ENCODE peak calls at places on chromosomes 7 and 10, in eight cellular contexts. S is mesendoderm, U is Peyer's patch, X is H1, R is NT2/D1, L is heart right ventricle, M is left ventricle myocardium inferior, C is mucosa of descending colon. Y is an unnamed sample. For H3K36me3 and H3K4me1, the result is how much of the 10 kb centered on the place peaks cover.

GRCh38 chr7:142807855-142808460 is 37.2 kb downstream of the PRSS2 start:
- DNase-seq in U (no peak), L (no peak), S (no peak), X (no peak), C (no peak), R (no peak), M (no peak), Y (no peak)

GRCh38 chr7:22001345-22002004 is 55.8 kb upstream of the CDCA7L start:
- DNase-seq in U (no peak), M (no peak), X (no peak), R (peak), L (peak), C (no peak), S (peak), Y (no peak)

GRCh38 chr10:80191589-80192270 is 13.6 kb downstream of the ANXA11 start:
- DNase-seq in C (peak), M (no peak), S (no peak), U (peak), R (no peak), L (no peak), X (no peak), Y (no peak)

GRCh38 chr10:114642729-114643128 is 15.3 kb downstream of the ABLIM1 start:
- DNase-seq in R (no peak), L (no peak), U (no peak), S (no peak), C (no peak), X (no peak), M (no peak), Y (no peak)

GRCh38 chr7:109462171-109462570 is 892.5 kb downstream of the DNAJB9 start:
- DNase-seq in R (no peak), M (no peak), C (no peak), X (no peak), S (no peak), L (no peak), U (no peak), Y (no peak)

GRCh38 chr10:5975641-5976473 is 1.5 kb downstream of the IL15RA start:
- DNase-seq in M (peak), R (no peak), X (no peak), U (peak), L (peak), S (peak), C (no peak), Y (no peak)

GRCh38 chr7:90595801-90596683 is at the start of gene CDK14:
- DNase-seq in U (peak), C (peak), R (no peak), X (no peak), L (peak), S (peak), M (peak), Y (peak)

GRCh38 chr7:148906707-148907498 is 22.8 kb upstream of the EZH2 start:
- DNase-seq in R (no peak), L (no peak), M (no peak), U (no peak), X (no peak), S (no peak), C (no peak), Y (no peak)

GRCh38 chr10:100731603-100732596 is 13.5 kb upstream of the PAX2 start:
- DNase-seq in L (no peak), M (no peak), R (no peak), X (no peak), C (no peak), U (no peak), S (no peak), Y (no peak)

GRCh38 chr7:148657929-148658328 is 40.8 kb upstream of the CUL1 start:
- DNase-seq in C (no peak), S (no peak), R (no peak), M (no peak), L (no peak), U (no peak), X (no peak), Y (no peak)

GRCh38 chr7:27187158-27187701 is 2.2 kb upstream of the HOXA11 start:
- DNase-seq in L (no peak), M (no peak), S (no peak), X (no peak), U (no peak), R (no peak), C (no peak), Y (no peak)

GRCh38 chr7:66250711-66251110 is 45.6 kb downstream of the TPST1 start:
- DNase-seq in L (no peak), S (no peak), M (no peak), X (no peak), U (no peak), C (no peak), R (no peak), Y (no peak)

GRCh38 chr7:69871213-69871885 is 273.1 kb downstream of the AUTS2 start:
- DNase-seq in X (no peak), U (no peak), M (no peak), C (no peak), L (no peak), R (no peak), S (no peak), Y (no peak)

GRCh38 chr10:3426190-3426845 is 253.7 kb upstream of the PITRM1 start:
- DNase-seq in L (no peak), S (no peak), X (no peak), M (no peak), U (no peak), C (no peak), R (no peak), Y (no peak)

GRCh38 chr10:66455304-66455703 is 470.5 kb upstream of the LRRTM3 start:
- DNase-seq in C (no peak), M (no peak), L (no peak), R (no peak), U (no peak), S (peak), X (no peak), Y (no peak)

GRCh38 chr10:59991661-59992060 is 85.3 kb upstream of the CCDC6 start:
- DNase-seq in L (no peak), S (peak), X (no peak), R (no peak), C (no peak), M (no peak), U (peak), Y (peak)

GRCh38 chr7:25389489-25390106 is 161.3 kb upstream of the NPVF start:
- DNase-seq in R (peak), M (no peak), X (no peak), S (peak), L (peak), C (no peak), U (no peak), Y (no peak)

GRCh38 chr7:44376429-44377133 is 51.2 kb upstream of the CAMK2B start:
- DNase-seq in S (no peak), C (no peak), M (no peak), U (no peak), R (no peak), L (no peak), X (no peak), Y (peak)

GRCh38 chr7:25303380-25304321 is 75.4 kb upstream of the NPVF start:
- DNase-seq in C (no peak), S (peak), L (no peak), M (no peak), X (peak), U (no peak), R (peak), Y (no peak)

GRCh38 chr10:131143425-131144165 is 167.9 kb downstream of the TCERG1L start:
- DNase-seq in L (no peak), M (no peak), S (no peak), C (no peak), R (no peak), X (no peak), U (no peak), Y (no peak)

GRCh38 chr7:26346611-26347200 is 55.0 kb downstream of the SNX10 start:
- DNase-seq in L (no peak), S (no peak), R (no peak), M (no peak), X (no peak), U (no peak), C (peak), Y (no peak)

GRCh38 chr7:27193335-27194001 is 6.4 kb downstream of the HOXA13 start:
- DNase-seq in U (no peak), M (no peak), X (no peak), R (no peak), L (no peak), C (no peak), S (no peak), Y (no peak)

GRCh38 chr10:56537984-56538383 is 176.9 kb upstream of the ZWINT start:
- DNase-seq in R (peak), U (no peak), M (no peak), C (no peak), L (no peak), X (no peak), S (peak), Y (no peak)

DNA sequence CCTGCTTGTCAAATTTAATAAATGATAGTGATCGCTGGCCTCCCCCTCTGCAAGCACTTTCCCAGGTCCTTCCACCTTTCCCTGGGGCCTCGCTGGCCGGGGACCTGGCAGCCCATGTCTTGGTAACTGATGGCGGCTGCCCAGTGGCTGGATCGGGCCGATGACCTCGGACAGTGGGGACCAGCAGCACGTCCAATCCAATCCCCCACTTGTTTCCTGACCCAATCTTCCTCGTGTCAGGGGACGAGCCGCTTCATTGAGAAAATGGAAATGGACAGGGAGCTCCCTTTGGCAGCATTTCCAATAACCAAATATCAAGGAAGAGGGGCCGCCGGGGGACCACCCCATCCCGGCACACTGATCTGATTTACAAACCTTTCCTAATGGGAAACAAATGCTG is 17.2 kb downstream of the EBF3 start:
- DNase-seq in U (peak), L (no peak), C (peak), S (no peak), X (no peak), M (no peak), R (no peak), Y (no peak)
- H3K36me3 ChIP-seq in U (under half), L (under half), C (under half), S (under half), X (under half), M (under half), R (under half), Y (under half)

GRCh38 chr10:133308431-133309110 is at the start of the genes TUBGCP2 and ZNF511:
- DNase-seq in M (peak), S (peak), U (peak), X (no peak), C (peak), R (peak), L (peak), Y (peak)

GRCh38 chr10:133306097-133306476 is 2.6 kb downstream of the TUBGCP2 start:
- DNase-seq in L (no peak), X (no peak), M (no peak), R (no peak), U (no peak), C (peak), S (peak), Y (no peak)

GRCh38 chr10:133307776-133308430 is 769 bp downstream of the TUBGCP2 start:
- DNase-seq in R (no peak), X (peak), L (peak), S (peak), M (peak), C (peak), U (peak), Y (peak)

GRCh38 chr10:133309111-133309719 is 501 bp downstream of the ZNF511 start:
- DNase-seq in U (peak), X (peak), C (peak), L (peak), M (peak), S (peak), R (peak), Y (peak)

DNA sequence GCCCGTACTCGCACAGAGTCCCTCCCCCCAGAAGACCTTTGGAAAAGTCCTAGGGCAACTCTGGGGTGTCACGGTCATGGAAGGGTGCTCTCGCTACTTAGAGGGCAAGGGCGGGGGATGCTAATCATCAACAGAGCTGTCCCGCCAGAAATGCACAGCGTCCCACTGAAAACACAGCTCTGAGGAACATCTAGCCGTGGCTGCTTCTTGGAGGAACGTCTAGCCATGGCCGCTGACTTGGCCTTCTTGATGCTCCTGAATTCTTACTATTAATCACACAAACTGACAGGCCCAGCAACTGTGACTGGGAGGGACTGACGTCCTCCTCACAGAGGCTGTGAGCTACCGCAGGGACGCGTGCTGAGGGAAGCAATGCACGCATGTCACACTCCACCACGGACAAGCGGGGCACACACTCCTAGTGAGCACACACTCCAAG is 1.7 kb downstream of the TUBGCP2 start:
- DNase-seq in R (no peak), X (no peak), U (no peak), M (no peak), L (no peak), C (peak), S (no peak), Y (no peak)
- H3K4me3 ChIP-seq in R (no peak), X (no peak), U (no peak), M (peak), L (no peak), C (no peak), S (no peak), Y (no peak)

GRCh38 chr7:95608344-95609173 is 12.2 kb upstream of the PDK4 start:
- DNase-seq in M (peak), C (peak), S (peak), R (peak), U (peak), L (peak), X (no peak), Y (peak)
- H3K4me1 ChIP-seq in M (half or more), C (under half), S (under half), R (under half), U (under half), L (under half), X (under half), Y (under half)

GRCh38 chr10:73868655-73869195 is 5.6 kb downstream of the CAMK2G start:
- DNase-seq in X (no peak), S (no peak), L (no peak), M (no peak), U (no peak), R (no peak), C (no peak), Y (no peak)
- H3K36me3 ChIP-seq in X (under half), S (under half), L (under half), M (under half), U (half or more), R (half or more), C (under half), Y (under half)

GRCh38 chr7:113247198-113247597 is 128.8 kb upstream of the SMIM30 start:
- DNase-seq in S (no peak), M (no peak), C (no peak), U (no peak), R (no peak), L (no peak), X (no peak), Y (no peak)

GRCh38 chr7:113246698-113247097 is 128.3 kb upstream of the SMIM30 start:
- DNase-seq in C (no peak), X (no peak), S (no peak), M (no peak), R (no peak), L (no peak), U (no peak), Y (no peak)
- H3K4me3 ChIP-seq in C (no peak), X (no peak), S (no peak), M (no peak), R (no peak), L (no peak), U (no peak), Y (no peak)

GRCh38 chr7:36315309-36315948 is 74.2 kb upstream of the ANLN start:
- DNase-seq in X (no peak), S (peak), R (no peak), U (no peak), C (no peak), M (no peak), L (no peak), Y (no peak)
- H3K4me1 ChIP-seq in X (under half), S (under half), R (under half), U (under half), C (under half), M (under half), L (under half), Y (under half)

GRCh38 chr7:128359939-128360338 is 1.6 kb downstream of the PRRT4 start:
- DNase-seq in L (no peak), S (no peak), X (no peak), M (no peak), C (no peak), R (no peak), U (no peak), Y (no peak)

GRCh38 chr7:128361463-128362441 is at the start of gene PRRT4:
- DNase-seq in U (no peak), S (peak), M (peak), X (no peak), L (no peak), R (no peak), C (no peak), Y (no peak)

GRCh38 chr7:128357366-128357662 is 4.2 kb downstream of the PRRT4 start:
- DNase-seq in U (no peak), C (no peak), X (no peak), S (no peak), R (no peak), M (no peak), L (peak), Y (no peak)

GRCh38 chr7:128358233-128358632 is 3.3 kb downstream of the PRRT4 start:
- DNase-seq in L (no peak), U (no peak), M (no peak), R (no peak), S (no peak), X (no peak), C (no peak), Y (no peak)

DNA sequence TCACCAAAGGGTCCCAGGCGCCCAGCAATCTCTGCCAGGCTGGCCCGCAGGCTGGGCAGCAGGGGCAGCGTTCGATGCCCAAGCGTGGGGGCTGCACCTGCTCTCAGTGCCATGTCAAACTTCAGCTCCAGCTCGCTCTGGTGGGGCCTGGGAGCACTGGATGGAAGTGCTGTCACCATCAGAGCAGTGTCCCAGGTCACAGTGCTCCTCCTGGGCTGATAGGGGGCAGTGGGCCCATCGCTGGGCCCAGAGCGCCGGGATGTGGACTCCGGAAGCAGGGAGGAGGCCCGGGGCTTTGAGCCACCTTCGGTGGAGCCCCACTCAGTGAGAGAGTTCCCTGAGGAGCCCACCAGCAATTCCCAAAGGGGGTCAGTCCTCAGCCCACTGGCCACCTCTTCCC is 2.2 kb downstream of the PRRT4 start:
- DNase-seq in L (no peak), X (no peak), S (no peak), R (no peak), U (no peak), C (no peak), M (no peak), Y (no peak)
- H3K36me3 ChIP-seq in L (under half), X (under half), S (under half), R (under half), U (under half), C (under half), M (under half), Y (under half)

Y was measured in lung.